ENCODE peak calls at places on chromosomes 12 and 14, in four cellular contexts. E is heart right ventricle, L is A549, B is right cardiac atrium. D is an unnamed sample.

GRCh38 chr14:99980299-99980698 is 84.9 kb upstream of the EVL start:
- ATAC-seq in L (no peak), E (no peak), B (no peak), D (no peak)

GRCh38 chr14:63632932-63633514 is 8.6 kb downstream of the WDR89 start:
- ATAC-seq in B (no peak), L (peak; percentile 82), E (no peak), D (no peak)

GRCh38 chr14:105760691-105761344 is 234.4 kb downstream of the TMEM121 start:
- ATAC-seq in B (peak; percentile 47), E (no peak), L (peak; percentile 20), D (no peak)

GRCh38 chr14:103698380-103699260 is 16.6 kb downstream of the XRCC3 start:
- ATAC-seq in E (no peak), L (peak; percentile 5), B (no peak), D (no peak)

GRCh38 chr14:31864937-31865855 is 211.9 kb upstream of the ARHGAP5 start:
- ATAC-seq in B (no peak), E (no peak), L (no peak), D (no peak)

GRCh38 chr12:105025890-105026289 is 39.8 kb downstream of the NOPCHAP1 start:
- ATAC-seq in B (peak; percentile 91), E (peak; percentile 78), L (no peak), D (peak; percentile 76)

GRCh38 chr14:53850714-53851296 is 105.8 kb downstream of the BMP4 start:
- ATAC-seq in B (peak; percentile 43), E (no peak), L (peak; percentile 81), D (no peak)

GRCh38 chr12:85425926-85426325 is 145.9 kb downstream of the ALX1 start:
- ATAC-seq in E (no peak), B (no peak), L (no peak), D (no peak)

GRCh38 chr12:65496617-65497016 is 218.1 kb downstream of the MSRB3 start:
- ATAC-seq in B (peak; percentile 64), E (peak; percentile 12), L (no peak), D (peak; percentile 46)

GRCh38 chr12:113179023-113179422 is 6.3 kb downstream of the DDX54 start:
- ATAC-seq in E (no peak), B (no peak), L (no peak), D (no peak)

GRCh38 chr12:25775968-25776367 is 182.5 kb upstream of the RASSF8 start:
- ATAC-seq in E (no peak), B (no peak), L (no peak), D (no peak)

GRCh38 chr14:75970989-75971388 is 10.8 kb downstream of the TGFB3 start:
- ATAC-seq in L (peak; percentile 55), B (no peak), E (no peak), D (no peak)

GRCh38 chr14:33545696-33546095 is 405.2 kb downstream of the EGLN3 start:
- ATAC-seq in E (no peak), B (no peak), L (no peak), D (no peak)

DNA sequence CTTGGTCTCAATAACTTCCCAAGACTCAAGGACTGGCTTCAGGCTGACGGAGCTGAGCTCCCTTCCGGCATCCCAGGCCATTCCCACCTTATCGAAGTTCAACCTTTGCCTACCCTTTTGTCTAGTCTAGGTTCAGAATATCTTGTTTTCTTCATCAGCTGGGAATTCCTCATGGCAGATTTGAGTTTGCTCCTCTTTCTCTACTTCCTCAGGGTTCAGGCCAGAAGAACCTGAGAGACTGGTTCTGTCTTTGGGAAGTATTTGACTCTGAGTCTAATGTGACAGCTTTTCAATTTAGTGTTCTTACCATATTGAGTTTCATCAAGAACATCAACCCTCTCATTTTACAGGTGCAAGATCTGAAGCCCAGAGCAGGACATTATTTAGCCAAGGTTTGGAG is 2.1 kb downstream of the BIN2 start:
- ATAC-seq in L (no peak), B (no peak), E (no peak), D (no peak)
- H3K4me3 ChIP-seq in L (no peak overlapping the region), B (no peak overlapping the region), E (no peak overlapping the region), D (no peak overlapping the region)

GRCh38 chr12:55746913-55747231 is 4.0 kb downstream of the GDF11 start:
- ATAC-seq in L (no peak), B (no peak), E (no peak), D (no peak)
- H3K27ac ChIP-seq in L (no peak overlapping the region), B (no peak overlapping the region), E (no peak overlapping the region), D (no peak overlapping the region)

GRCh38 chr14:20435454-20436362 is at the start of gene KLHL33:
- ATAC-seq in B (no peak), L (peak; percentile 12), E (peak; percentile 26), D (peak; percentile 25)
- H3K4me3 ChIP-seq in B (peak within 1 kb of the TSS; percentile 68), L (no peak within 1 kb of the TSS), E (peak within 1 kb of the TSS; percentile 52), D (peak within 1 kb of the TSS; percentile 7)

GRCh38 chr12:111569363-111570089 is 29.6 kb downstream of the ATXN2 start:
- ATAC-seq in L (peak; percentile 54), B (no peak), E (peak; percentile 5), D (no peak)
- H3K27ac ChIP-seq in L (peak overlapping the region; percentile 62), B (no peak overlapping the region), E (no peak overlapping the region), D (no peak overlapping the region)

GRCh38 chr14:101088395-101088667 is 184.8 kb upstream of the RTL1 start:
- ATAC-seq in B (no peak), L (no peak), E (no peak), D (no peak)
- H3K4me3 ChIP-seq in B (no peak overlapping the region), L (no peak overlapping the region), E (no peak overlapping the region), D (no peak overlapping the region)

GRCh38 chr12:68915055-68915454 is 17.9 kb downstream of the CPM start:
- ATAC-seq in B (no peak), E (peak; percentile 38), L (peak; percentile 33), D (no peak)
- H3K27ac ChIP-seq in B (peak overlapping the region; percentile 35), E (peak overlapping the region; percentile 50), L (no peak overlapping the region), D (peak overlapping the region; percentile 19)

DNA sequence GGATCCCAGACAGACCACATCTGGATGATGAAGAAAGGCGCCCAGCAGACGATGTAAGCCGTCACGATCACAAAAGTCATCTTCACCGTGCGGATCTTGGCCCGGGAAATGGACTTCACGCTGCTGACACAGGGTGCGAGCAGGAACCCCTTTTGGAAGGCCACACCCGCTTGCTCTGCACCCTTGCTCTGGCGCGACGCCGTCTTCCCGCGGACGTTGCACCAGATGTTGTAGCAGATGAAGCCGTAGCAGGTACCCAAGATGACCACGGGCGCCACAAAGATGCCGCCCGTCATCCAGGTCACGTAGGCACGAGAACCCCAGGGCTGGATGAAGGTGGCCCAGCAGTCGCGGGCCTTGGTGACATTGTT is 1.1 kb downstream of the AVPR1A start:
- ATAC-seq in B (no peak), E (no peak), L (no peak), D (no peak)
- H3K4me3 ChIP-seq in B (peak overlapping the region; percentile 68), E (peak overlapping the region; percentile 52), L (no peak overlapping the region), D (peak overlapping the region; percentile 46)

GRCh38 chr12:89135976-89136634 is 216.2 kb downstream of the DUSP6 start:
- ATAC-seq in E (no peak), L (no peak), B (no peak), D (no peak)
- H3K27ac ChIP-seq in E (no peak overlapping the region), L (no peak overlapping the region), B (no peak overlapping the region), D (no peak overlapping the region)

GRCh38 chr14:35159742-35160409 is 37.5 kb downstream of the PRORP start:
- ATAC-seq in B (no peak), E (peak; percentile 58), L (peak; percentile 96), D (no peak)
- H3K4me3 ChIP-seq in B (no peak overlapping the region), E (no peak overlapping the region), L (no peak overlapping the region), D (no peak overlapping the region)

GRCh38 chr12:10715491-10715890 is 7.6 kb downstream of the YBX3 start:
- ATAC-seq in B (no peak), L (no peak), E (no peak), D (no peak)

GRCh38 chr12:10717410-10717809 is 5.7 kb downstream of the YBX3 start:
- ATAC-seq in B (no peak), L (no peak), E (no peak), D (no peak)

GRCh38 chr12:10718279-10718821 is 4.8 kb downstream of the YBX3 start:
- ATAC-seq in B (no peak), E (no peak), L (no peak), D (no peak)

GRCh38 chr12:10716277-10716676 is 6.8 kb downstream of the YBX3 start:
- ATAC-seq in L (no peak), B (no peak), E (no peak), D (no peak)

GRCh38 chr12:10716704-10717315 is 6.3 kb downstream of the YBX3 start:
- ATAC-seq in E (peak; percentile 93), B (peak; percentile 95), L (peak; percentile 80), D (peak; percentile 92)
- H3K27ac ChIP-seq in E (peak overlapping the region; percentile 98), B (peak overlapping the region; percentile 29), L (peak overlapping the region; percentile 81), D (peak overlapping the region; percentile 65)

D was measured in gastroesophageal sphincter.